ENCODE peak calls at places on chromosomes 11 and 22, in five cellular contexts. R is C1 segment of cervical spinal cord, S is AG04450, I is iris pigment epithelial cell, L is HCT116. U is an unnamed sample.

GRCh38 chr22:39527481-39527961 is 5.0 kb downstream of the RPS19BP1 start:
- DNase-seq in R (no peak), S (no peak), I (peak), L (no peak), U (no peak)

GRCh38 chr11:843818-844692 is 1.4 kb downstream of the TSPAN4 start:
- DNase-seq in R (no peak), S (peak), I (peak), L (no peak), U (peak)

GRCh38 chr11:6248248-6248647 is 9.4 kb downstream of the CNGA4 start:
- DNase-seq in R (no peak), S (peak), I (peak), L (no peak), U (peak)

GRCh38 chr22:46036558-46037408 is 59.8 kb upstream of the WNT7B start:
- DNase-seq in R (no peak), S (no peak), I (no peak), L (peak), U (no peak)

GRCh38 chr11:113387605-113388211 is at the start of gene ANKK1:
- DNase-seq in R (no peak), S (no peak), I (no peak), L (peak), U (no peak)

GRCh38 chr11:2518983-2519340 is 74.2 kb downstream of the KCNQ1 start:
- DNase-seq in R (no peak), S (no peak), I (no peak), L (no peak), U (no peak)

GRCh38 chr11:72585762-72586590 is 88.2 kb downstream of the PDE2A start:
- DNase-seq in R (peak), S (peak), I (peak), L (peak), U (peak)

GRCh38 chr22:48632641-48633246 is 1194.9 kb downstream of the BRD1 start:
- DNase-seq in R (no peak), S (no peak), I (no peak), L (no peak), U (no peak)

GRCh38 chr11:77854838-77855237 is 33.9 kb downstream of the AAMDC start:
- DNase-seq in R (no peak), S (no peak), I (no peak), L (no peak), U (no peak)

GRCh38 chr22:43262990-43263644 is 76.2 kb upstream of the TTLL12 start:
- DNase-seq in R (no peak), S (no peak), I (peak), L (no peak), U (no peak)

GRCh38 chr22:22891139-22891621 is 3.6 kb downstream of the IGLL5 start:
- DNase-seq in R (no peak), S (no peak), I (no peak), L (no peak), U (no peak)

GRCh38 chr22:19177164-19178064 is 1.1 kb downstream of the SLC25A1 start:
- DNase-seq in R (no peak), S (no peak), I (no peak), L (no peak), U (no peak)

GRCh38 chr11:124783002-124783401 is 17.2 kb downstream of the MSANTD2 start:
- DNase-seq in R (no peak), S (no peak), I (no peak), L (no peak), U (no peak)

GRCh38 chr11:76885390-76886097 is 24.8 kb downstream of the ACER3 start:
- DNase-seq in R (no peak), S (no peak), I (peak), L (no peak), U (no peak)

GRCh38 chr11:96367357-96367756 is 22.4 kb downstream of the CCDC82 start:
- DNase-seq in R (no peak), S (no peak), I (no peak), L (no peak), U (no peak)

GRCh38 chr22:40425082-40425481 is 54.7 kb downstream of the SGSM3 start:
- DNase-seq in R (no peak), S (no peak), I (no peak), L (no peak), U (no peak)

GRCh38 chr11:131674051-131674755 is 303.8 kb downstream of the NTM start:
- DNase-seq in R (peak), S (peak), I (peak), L (peak), U (peak)

GRCh38 chr22:35333220-35333619 is 33.5 kb downstream of the TOM1 start:
- DNase-seq in R (no peak), S (no peak), I (no peak), L (no peak), U (no peak)

GRCh38 chr22:39947488-39948216 is 12.5 kb upstream of the TMA7B start:
- DNase-seq in R (no peak), S (no peak), I (no peak), L (no peak), U (no peak)

GRCh38 chr11:31531293-31531692 is 21.7 kb downstream of the ELP4 start:
- DNase-seq in R (no peak), S (no peak), I (no peak), L (no peak), U (no peak)

GRCh38 chr11:60740573-60740972 is 16.1 kb downstream of the MS4A18 start:
- DNase-seq in R (no peak), S (no peak), I (no peak), L (no peak), U (no peak)

GRCh38 chr11:70483077-70483861 is 84.9 kb downstream of the CTTN start:
- DNase-seq in R (peak), S (peak), I (peak), L (peak), U (no peak)

GRCh38 chr11:45815747-45816146 is 10.8 kb downstream of the SLC35C1 start:
- DNase-seq in R (no peak), S (no peak), I (no peak), L (no peak), U (no peak)

GRCh38 chr11:2725367-2726300 is 25.8 kb upstream of the KCNQ1OT1 start:
- DNase-seq in R (no peak), S (peak), I (peak), L (no peak), U (peak)

GRCh38 chr22:23997092-23997491 is 8.2 kb downstream of the GSTT4 start:
- DNase-seq in R (no peak), S (no peak), I (no peak), L (no peak), U (no peak)

GRCh38 chr11:73236879-73237278 is 18.8 kb downstream of the P2RY2 start:
- DNase-seq in R (no peak), S (no peak), I (peak), L (peak), U (no peak)

GRCh38 chr22:32474635-32475427 is at the start of gene FBXO7:
- DNase-seq in R (peak), S (peak), I (peak), L (peak), U (peak)

GRCh38 chr11:78851883-78852586 is 277.4 kb upstream of the NARS2 start:
- DNase-seq in R (no peak), S (no peak), I (no peak), L (no peak), U (no peak)

GRCh38 chr11:15707971-15708370 is 593.2 kb downstream of the INSC start:
- DNase-seq in R (no peak), S (no peak), I (peak), L (no peak), U (peak)

GRCh38 chr22:32378703-32379272 is 21.1 kb downstream of the RFPL3 start:
- DNase-seq in R (no peak), S (no peak), I (peak), L (peak), U (no peak)

GRCh38 chr11:67468056-67468455 is 995 bp downstream of the TMEM134 start:
- DNase-seq in R (no peak), S (no peak), I (no peak), L (no peak), U (no peak)

GRCh38 chr22:36445158-36445668 is 36.2 kb downstream of the TXN2 start:
- DNase-seq in R (no peak), S (peak), I (peak), L (no peak), U (no peak)

GRCh38 chr11:126339866-126340434 is 15.5 kb upstream of the ST3GAL4 start:
- DNase-seq in R (no peak), S (no peak), I (peak), L (no peak), U (no peak)

GRCh38 chr11:76567261-76567660 is 103.3 kb downstream of the LRRC32 start:
- DNase-seq in R (no peak), S (no peak), I (no peak), L (no peak), U (no peak)

GRCh38 chr22:38204784-38205183 is 3.0 kb downstream of the MAFF start:
- DNase-seq in R (no peak), S (no peak), I (no peak), L (no peak), U (no peak)

GRCh38 chr22:41040483-41040882 is 51.9 kb upstream of the EP300 start:
- DNase-seq in R (no peak), S (no peak), I (no peak), L (no peak), U (no peak)

GRCh38 chr11:13761250-13761649 is 92.8 kb downstream of the FAR1 start:
- DNase-seq in R (no peak), S (no peak), I (peak), L (no peak), U (no peak)

GRCh38 chr22:45469573-45470383 is 32.9 kb upstream of the FBLN1 start:
- DNase-seq in R (no peak), S (no peak), I (peak), L (no peak), U (peak)

GRCh38 chr11:118918128-118918685 is 7.5 kb downstream of the BCL9L start:
- DNase-seq in R (no peak), S (no peak), I (peak), L (no peak), U (peak)

GRCh38 chr11:70823771-70824170 is 425.4 kb downstream of the CTTN start:
- DNase-seq in R (no peak), S (no peak), I (no peak), L (no peak), U (no peak)

U was measured in fibroblast of the conjunctiva.